ENCODE peak calls at places on chromosomes 12 and 14, in nine cellular contexts. N is ureter; P is left ventricle myocardium inferior; A is NCI-H460; Z is NCI-H1105; I is lung; C is adrenal gland; R is NCI-H82; B is activated CD4-positive, alpha-beta T cell treated with anti-CD3 and anti-CD28 coated beads, Interleukin-2, amount 50 U/mL, for 48 hours. U is an unnamed sample.

GRCh38 chr12:124233041-124233836 is 61.7 kb upstream of the RFLNA start:
- DNase-seq in Z (no peak), R (no peak), C (peak), I (no peak), N (no peak), B (no peak), P (no peak), A (no peak), U (peak)

GRCh38 chr12:56517854-56518253 is 3.8 kb upstream of the RBMS2 start:
- DNase-seq in R (no peak), P (no peak), C (no peak), Z (no peak), A (no peak), I (no peak), N (no peak), B (no peak), U (no peak)

GRCh38 chr12:12713932-12714275 is 3.3 kb upstream of the CDKN1B start:
- DNase-seq in B (no peak), C (no peak), N (no peak), P (no peak), I (no peak), A (no peak), Z (no peak), R (no peak), U (no peak)

GRCh38 chr14:91244501-91244901 is at the start of gene GPR68:
- DNase-seq in N (no peak), I (no peak), Z (no peak), A (no peak), P (peak), R (peak), B (peak), C (no peak), U (peak)

GRCh38 chr12:85076688-85077430 is 40.7 kb downstream of the LRRIQ1 start:
- DNase-seq in C (no peak), N (no peak), A (peak), P (no peak), B (no peak), I (no peak), R (peak), Z (peak), U (no peak)

GRCh38 chr12:54890339-54890738 is 36.0 kb downstream of the MUCL1 start:
- DNase-seq in I (no peak), B (no peak), N (no peak), Z (no peak), C (no peak), P (no peak), R (no peak), A (no peak), U (no peak)

GRCh38 chr12:59067068-59067467 is 146.8 kb upstream of the LRIG3 start:
- DNase-seq in R (no peak), B (no peak), P (no peak), I (no peak), Z (no peak), C (no peak), A (no peak), N (no peak), U (no peak)

GRCh38 chr14:92456215-92457017 is 57.2 kb upstream of the RIN3 start:
- DNase-seq in Z (no peak), P (peak), C (peak), N (no peak), A (peak), B (no peak), R (peak), I (peak), U (peak)

GRCh38 chr14:23056956-23057756 is at the start of gene CDH24:
- DNase-seq in A (peak), R (no peak), Z (no peak), N (peak), C (peak), P (peak), B (peak), I (peak), U (peak)

GRCh38 chr14:93818857-93819256 is 30.6 kb upstream of the PRIMA1 start:
- DNase-seq in A (no peak), P (no peak), B (no peak), N (no peak), R (no peak), Z (no peak), I (no peak), C (no peak), U (no peak)

GRCh38 chr12:90653051-90653450 is 301.9 kb downstream of the CCER1 start:
- DNase-seq in C (no peak), P (no peak), I (no peak), B (no peak), N (no peak), Z (no peak), R (no peak), A (no peak), U (no peak)

GRCh38 chr12:127401005-127401404 is 866.0 kb upstream of the TMEM132C start:
- DNase-seq in I (no peak), P (no peak), A (no peak), N (no peak), B (no peak), R (no peak), Z (no peak), C (no peak), U (no peak)

GRCh38 chr12:91493308-91493707 is 310.7 kb upstream of the DCN start:
- DNase-seq in P (no peak), I (no peak), C (no peak), B (no peak), A (no peak), R (no peak), N (no peak), Z (no peak), U (no peak)

GRCh38 chr12:72133497-72134055 is 138.6 kb upstream of the TRHDE start:
- DNase-seq in N (no peak), P (no peak), I (no peak), A (no peak), B (no peak), C (no peak), R (peak), Z (no peak), U (no peak)

GRCh38 chr12:122067966-122068365 is 10.6 kb upstream of the MLXIP start:
- DNase-seq in I (no peak), Z (no peak), A (no peak), B (peak), R (no peak), N (peak), P (no peak), C (peak), U (peak)

GRCh38 chr12:120075034-120075616 is 41.4 kb downstream of the RAB35 start:
- DNase-seq in R (no peak), P (no peak), N (no peak), C (no peak), B (no peak), I (no peak), A (no peak), Z (no peak), U (no peak)

GRCh38 chr12:4518106-4518728 is 20.5 kb upstream of the RAD51AP1 start:
- DNase-seq in P (no peak), C (no peak), Z (no peak), B (no peak), N (no peak), A (no peak), R (no peak), I (no peak), U (no peak)

GRCh38 chr14:35403085-35403396 is 1.5 kb downstream of the NFKBIA start:
- DNase-seq in C (no peak), B (peak), A (no peak), N (peak), Z (no peak), R (no peak), I (no peak), P (peak), U (no peak)

GRCh38 chr12:52215587-52216031 is 17.4 kb upstream of the KRT7 start:
- DNase-seq in I (no peak), Z (no peak), N (peak), R (no peak), C (no peak), A (no peak), B (no peak), P (no peak), U (no peak)

GRCh38 chr12:79371226-79371625 is 319.5 kb downstream of the PAWR start:
- DNase-seq in B (no peak), P (no peak), N (no peak), A (no peak), Z (no peak), I (no peak), R (no peak), C (no peak), U (no peak)

GRCh38 chr14:104745431-104745830 is 7.5 kb upstream of the SIVA1 start:
- DNase-seq in R (no peak), Z (no peak), C (no peak), N (no peak), I (no peak), B (no peak), P (no peak), A (no peak), U (no peak)

GRCh38 chr12:66751432-66752113 is 72.7 kb upstream of the GRIP1 start:
- DNase-seq in Z (no peak), C (no peak), P (no peak), N (no peak), B (no peak), R (no peak), A (no peak), I (no peak), U (no peak)

GRCh38 chr12:55676707-55677106 is 31.0 kb downstream of the ITGA7 start:
- DNase-seq in I (no peak), A (no peak), B (no peak), P (no peak), R (no peak), Z (no peak), C (no peak), N (no peak), U (no peak)

GRCh38 chr12:15193927-15194326 is 27.3 kb downstream of the RERG start:
- DNase-seq in B (no peak), Z (no peak), C (no peak), P (no peak), N (no peak), I (no peak), A (no peak), R (no peak), U (no peak)

GRCh38 chr14:50308363-50308762 is 3.7 kb downstream of the L2HGDH start:
- DNase-seq in P (no peak), R (no peak), A (no peak), B (no peak), N (no peak), C (no peak), I (no peak), Z (no peak), U (no peak)